ENCODE peak calls at places on chromosomes 5 and 9, in nine cellular contexts. One of them, this sample, is unnamed.

GRCh38 chr5:39195198-39195826 is 24.1 kb downstream of the FYB1 start:
- DNase-seq in right atrium auricular region: no peak
- DNase-seq in stimulated activated CD8-positive, alpha-beta memory T cell treated with anti-CD3 and anti-CD28 coated beads, Interleukin-4, amount 100 ng/mL, for 1 hour: no peak
- DNase-seq in NCI-H774: no peak
- DNase-seq in H9: no peak
- DNase-seq in PC-3: no peak
- DNase-seq in psoas muscle: no peak
- DNase-seq in effector CD4-positive, alpha-beta T cell: no peak
- DNase-seq in astrocyte of the spinal cord: no peak
- DNase-seq in this sample: no peak

GRCh38 chr9:97985058-97985861 is 2.1 kb downstream of the ANP32B start:
- DNase-seq in right atrium auricular region: no peak
- DNase-seq in stimulated activated CD8-positive, alpha-beta memory T cell treated with anti-CD3 and anti-CD28 coated beads, Interleukin-4, amount 100 ng/mL, for 1 hour: no peak
- DNase-seq in NCI-H774: no peak
- DNase-seq in H9: peak; percentile 41
- DNase-seq in PC-3: peak; percentile 25
- DNase-seq in psoas muscle: no peak
- DNase-seq in effector CD4-positive, alpha-beta T cell: peak; percentile 31
- DNase-seq in astrocyte of the spinal cord: peak; percentile 23
- DNase-seq in this sample: peak; percentile 47

GRCh38 chr5:34026089-34026761 is 16.8 kb downstream of the C1QTNF3 start:
- DNase-seq in right atrium auricular region: no peak
- DNase-seq in stimulated activated CD8-positive, alpha-beta memory T cell treated with anti-CD3 and anti-CD28 coated beads, Interleukin-4, amount 100 ng/mL, for 1 hour: no peak
- DNase-seq in NCI-H774: no peak
- DNase-seq in H9: no peak
- DNase-seq in PC-3: no peak
- DNase-seq in psoas muscle: no peak
- DNase-seq in effector CD4-positive, alpha-beta T cell: no peak
- DNase-seq in astrocyte of the spinal cord: no peak
- DNase-seq in this sample: no peak

GRCh38 chr5:53407373-53407772 is 73.1 kb upstream of the FST start:
- DNase-seq in right atrium auricular region: no peak
- DNase-seq in stimulated activated CD8-positive, alpha-beta memory T cell treated with anti-CD3 and anti-CD28 coated beads, Interleukin-4, amount 100 ng/mL, for 1 hour: no peak
- DNase-seq in NCI-H774: no peak
- DNase-seq in H9: no peak
- DNase-seq in PC-3: peak; percentile 55
- DNase-seq in psoas muscle: no peak
- DNase-seq in effector CD4-positive, alpha-beta T cell: no peak
- DNase-seq in astrocyte of the spinal cord: peak; percentile 69
- DNase-seq in this sample: no peak

GRCh38 chr9:89820337-89820736 is 215.5 kb downstream of the GADD45G start:
- DNase-seq in right atrium auricular region: peak; percentile 1
- DNase-seq in stimulated activated CD8-positive, alpha-beta memory T cell treated with anti-CD3 and anti-CD28 coated beads, Interleukin-4, amount 100 ng/mL, for 1 hour: no peak
- DNase-seq in NCI-H774: no peak
- DNase-seq in H9: no peak
- DNase-seq in PC-3: no peak
- DNase-seq in psoas muscle: no peak
- DNase-seq in effector CD4-positive, alpha-beta T cell: no peak
- DNase-seq in astrocyte of the spinal cord: no peak
- DNase-seq in this sample: no peak

GRCh38 chr9:93083592-93084470 is 12.2 kb upstream of the CARD19 start:
- DNase-seq in right atrium auricular region: no peak
- DNase-seq in stimulated activated CD8-positive, alpha-beta memory T cell treated with anti-CD3 and anti-CD28 coated beads, Interleukin-4, amount 100 ng/mL, for 1 hour: no peak
- DNase-seq in NCI-H774: no peak
- DNase-seq in H9: no peak
- DNase-seq in PC-3: no peak
- DNase-seq in psoas muscle: no peak
- DNase-seq in effector CD4-positive, alpha-beta T cell: no peak
- DNase-seq in astrocyte of the spinal cord: no peak
- DNase-seq in this sample: no peak

GRCh38 chr5:176296-176823 is 14.9 kb upstream of the LRRC14B start:
- DNase-seq in right atrium auricular region: no peak
- DNase-seq in stimulated activated CD8-positive, alpha-beta memory T cell treated with anti-CD3 and anti-CD28 coated beads, Interleukin-4, amount 100 ng/mL, for 1 hour: no peak
- DNase-seq in NCI-H774: no peak
- DNase-seq in H9: no peak
- DNase-seq in PC-3: no peak
- DNase-seq in psoas muscle: no peak
- DNase-seq in effector CD4-positive, alpha-beta T cell: no peak
- DNase-seq in astrocyte of the spinal cord: no peak
- DNase-seq in this sample: no peak

GRCh38 chr5:93497101-93497500 is 83.9 kb downstream of the NR2F1-AS1 start:
- DNase-seq in right atrium auricular region: no peak
- DNase-seq in stimulated activated CD8-positive, alpha-beta memory T cell treated with anti-CD3 and anti-CD28 coated beads, Interleukin-4, amount 100 ng/mL, for 1 hour: no peak
- DNase-seq in NCI-H774: no peak
- DNase-seq in H9: no peak
- DNase-seq in PC-3: no peak
- DNase-seq in psoas muscle: no peak
- DNase-seq in effector CD4-positive, alpha-beta T cell: no peak
- DNase-seq in astrocyte of the spinal cord: peak; percentile 71
- DNase-seq in this sample: no peak